ENCODE peak calls at places on chromosomes 16 and 17, in five cellular contexts. Z, Y, S, N and K are unnamed samples. For H3K9me2 and H3F3A, the result is how much of the 10 kb centered on the place peaks cover.

GRCh38 chr16:28834349-28834748 is 11.6 kb downstream of the ATXN2L start:
- DNase-seq in Z (no peak), Y (no peak), S (no peak), N (no peak), K (peak)

GRCh38 chr16:8730335-8730915 is 56.0 kb downstream of the ABAT start:
- DNase-seq in Z (no peak), Y (no peak), S (no peak), N (no peak), K (no peak)

GRCh38 chr16:80664798-80665197 is 124.0 kb downstream of the DYNLRB2 start:
- DNase-seq in Z (no peak), Y (no peak), S (peak), N (no peak), K (no peak)

GRCh38 chr17:78418627-78419026 is 40.2 kb downstream of the PGS1 start:
- DNase-seq in Z (no peak), Y (no peak), S (no peak), N (no peak), K (no peak)

GRCh38 chr17:60960398-60961065 is 282.9 kb downstream of the BCAS3 start:
- DNase-seq in Z (no peak), Y (no peak), S (no peak), N (no peak), K (peak)

GRCh38 chr17:30174556-30174955 is 57.9 kb downstream of the NSRP1 start:
- DNase-seq in Z (no peak), Y (no peak), S (no peak), N (no peak), K (no peak)

GRCh38 chr16:23827245-23827543 is 8.6 kb upstream of the PRKCB start:
- DNase-seq in Z (no peak), Y (no peak), S (no peak), N (peak), K (no peak)

GRCh38 chr17:36862116-36862920 is 75.0 kb upstream of the LHX1 start:
- DNase-seq in Z (no peak), Y (no peak), S (no peak), N (no peak), K (no peak)

GRCh38 chr16:84618428-84619102 is 687 bp upstream of the COTL1 start:
- DNase-seq in Z (peak), Y (peak), S (peak), N (no peak), K (peak)

GRCh38 chr17:49676276-49676868 is 1.5 kb downstream of the SPOP start:
- DNase-seq in Z (peak), Y (peak), S (no peak), N (peak), K (no peak)

GRCh38 chr17:48311324-48311723 is 118.7 kb downstream of the SKAP1 start:
- DNase-seq in Z (no peak), Y (no peak), S (no peak), N (no peak), K (no peak)

GRCh38 chr17:83135692-83136091 is 56.3 kb downstream of the METRNL start:
- DNase-seq in Z (no peak), Y (no peak), S (no peak), N (no peak), K (no peak)

GRCh38 chr16:7736138-7736537 is 403.5 kb downstream of the RBFOX1 start:
- DNase-seq in Z (no peak), Y (no peak), S (no peak), N (no peak), K (no peak)

GRCh38 chr17:7383742-7384488 is 3.0 kb downstream of the TNK1 start:
- DNase-seq in Z (peak), Y (peak), S (no peak), N (peak), K (no peak)

GRCh38 chr17:55549140-55549539 is 37.9 kb upstream of the SMIM36 start:
- DNase-seq in Z (peak), Y (peak), S (peak), N (peak), K (no peak)

GRCh38 chr17:48970865-48971687 is 2.7 kb upstream of the GIP start:
- DNase-seq in Z (no peak), Y (no peak), S (no peak), N (no peak), K (no peak)

GRCh38 chr17:146983-147761 is 9.8 kb downstream of the SCGB1C2 start:
- DNase-seq in Z (no peak), Y (no peak), S (no peak), N (no peak), K (no peak)

GRCh38 chr16:1565083-1565805 is 31.8 kb downstream of the TMEM204 start:
- DNase-seq in Z (no peak), Y (no peak), S (no peak), N (no peak), K (no peak)

GRCh38 chr17:4559851-4560820 is at the start of gene GGT6:
- DNase-seq in Z (no peak), Y (no peak), S (no peak), N (no peak), K (no peak)

GRCh38 chr16:70781800-70782199 is 19.2 kb downstream of the VAC14 start:
- DNase-seq in Z (no peak), Y (no peak), S (no peak), N (no peak), K (no peak)

GRCh38 chr17:79630821-79631639 is 20.2 kb upstream of the RBFOX3 start:
- DNase-seq in Z (no peak), Y (no peak), S (no peak), N (no peak), K (no peak)

GRCh38 chr17:6456914-6457687 is 12.8 kb downstream of the PIMREG start:
- DNase-seq in Z (no peak), Y (peak), S (peak), N (no peak), K (peak)

GRCh38 chr16:74025-74424 is 1.6 kb upstream of the RHBDF1 start:
- DNase-seq in Z (no peak), Y (no peak), S (no peak), N (no peak), K (no peak)

GRCh38 chr17:78324391-78325075 is 35.3 kb downstream of the SOCS3 start:
- DNase-seq in Z (peak), Y (peak), S (no peak), N (no peak), K (no peak)

GRCh38 chr16:86970279-86970678 is 346.9 kb downstream of the C16orf95 start:
- DNase-seq in Z (no peak), Y (no peak), S (no peak), N (no peak), K (no peak)

GRCh38 chr17:61486135-61487120 is 34.2 kb downstream of the TBX4 start:
- DNase-seq in Z (peak), Y (no peak), S (no peak), N (no peak), K (no peak)

GRCh38 chr17:50908860-50909764 is 43.0 kb upstream of the TOB1 start:
- DNase-seq in Z (peak), Y (no peak), S (no peak), N (no peak), K (no peak)

GRCh38 chr17:44159519-44160210 is 10.8 kb upstream of the ASB16 start:
- DNase-seq in Z (no peak), Y (no peak), S (no peak), N (no peak), K (no peak)

GRCh38 chr17:61399131-61400057 is at the start of gene TBX2:
- DNase-seq in Z (peak), Y (peak), S (peak), N (peak), K (peak)

GRCh38 chr16:28189237-28189636 is 22.5 kb downstream of the XPO6 start:
- DNase-seq in Z (no peak), Y (peak), S (peak), N (no peak), K (no peak)

GRCh38 chr16:72666267-72666666 is 381.7 kb downstream of the ZFHX3 start:
- DNase-seq in Z (no peak), Y (peak), S (no peak), N (no peak), K (no peak)

GRCh38 chr17:77207689-77208216 is 67.0 kb downstream of the SEC14L1 start:
- DNase-seq in Z (no peak), Y (no peak), S (no peak), N (no peak), K (no peak)

GRCh38 chr17:46894476-46895151 is 28.3 kb upstream of the GOSR2 start:
- DNase-seq in Z (peak), Y (no peak), S (no peak), N (no peak), K (no peak)

GRCh38 chr17:9199474-9200196 is 178.3 kb downstream of the NTN1 start:
- DNase-seq in Z (peak), Y (peak), S (no peak), N (no peak), K (no peak)

GRCh38 chr16:31265329-31266245 is 5.8 kb downstream of the ITGAM start:
- DNase-seq in Z (peak), Y (peak), S (peak), N (peak), K (peak)

GRCh38 chr17:11935734-11936406 is 61.4 kb downstream of the ZNF18 start:
- DNase-seq in Z (peak), Y (peak), S (peak), N (peak), K (peak)

GRCh38 chr16:49881890-49882289 is 26.0 kb upstream of the ZNF423 start:
- DNase-seq in Z (no peak), Y (no peak), S (no peak), N (no peak), K (no peak)
- H3K9me2 ChIP-seq in Z (under half), Y (under half), S (under half), N (under half), K (under half)

GRCh38 chr17:42895185-42895555 is 5.4 kb upstream of the G6PC1 start:
- DNase-seq in Z (no peak), Y (peak), S (peak), N (no peak), K (peak)

GRCh38 chr17:42898147-42898807 is 2.3 kb upstream of the G6PC1 start:
- DNase-seq in Z (no peak), Y (no peak), S (no peak), N (no peak), K (no peak)

GRCh38 chr17:42901535-42902229 is 1.1 kb downstream of the G6PC1 start:
- DNase-seq in Z (no peak), Y (no peak), S (no peak), N (no peak), K (no peak)

GRCh38 chr17:42904110-42904469 is 3.5 kb downstream of the G6PC1 start:
- DNase-seq in Z (no peak), Y (no peak), S (no peak), N (no peak), K (no peak)

GRCh38 chr17:42900460-42901331 is at the start of gene G6PC1:
- DNase-seq in Z (no peak), Y (no peak), S (no peak), N (no peak), K (no peak)
- H3F3A ChIP-seq in Z (under half), Y (under half), S (under half), N (under half), K (under half)

GRCh38 chr16:59044616-59045015 is 310.5 kb upstream of the GOT2 start:
- DNase-seq in Z (no peak), Y (peak), S (no peak), N (no peak), K (no peak)

GRCh38 chr16:59045496-59045895 is 311.4 kb upstream of the GOT2 start:
- DNase-seq in Z (no peak), Y (no peak), S (no peak), N (no peak), K (no peak)

GRCh38 chr16:59048876-59049275 is 314.8 kb upstream of the GOT2 start:
- DNase-seq in Z (no peak), Y (no peak), S (no peak), N (no peak), K (no peak)

GRCh38 chr16:59047114-59047513 is 313.0 kb upstream of the GOT2 start:
- DNase-seq in Z (peak), Y (no peak), S (no peak), N (no peak), K (no peak)

GRCh38 chr16:59046335-59046734 is 312.2 kb upstream of the GOT2 start:
- DNase-seq in Z (no peak), Y (no peak), S (no peak), N (no peak), K (no peak)
- H3K9me2 ChIP-seq in Z (under half), Y (under half), S (under half), N (under half), K (under half)

GRCh38 chr17:66777689-66778225 is 57.2 kb upstream of the CACNG5 start:
- DNase-seq in Z (peak), Y (peak), S (no peak), N (no peak), K (no peak)

GRCh38 chr17:66778531-66778930 is 56.4 kb upstream of the CACNG5 start:
- DNase-seq in Z (no peak), Y (no peak), S (no peak), N (no peak), K (no peak)

GRCh38 chr17:66775262-66775661 is 59.7 kb upstream of the CACNG5 start:
- DNase-seq in Z (no peak), Y (no peak), S (no peak), N (no peak), K (no peak)

GRCh38 chr17:66775881-66776400 is 59.0 kb upstream of the CACNG5 start:
- DNase-seq in Z (no peak), Y (no peak), S (no peak), N (no peak), K (no peak)

GRCh38 chr17:66776999-66777688 is 57.8 kb upstream of the CACNG5 start:
- DNase-seq in Z (no peak), Y (no peak), S (no peak), N (no peak), K (no peak)
- H3F3A ChIP-seq in Z (under half), Y (under half), S (under half), N (under half), K (under half)

DNA sequence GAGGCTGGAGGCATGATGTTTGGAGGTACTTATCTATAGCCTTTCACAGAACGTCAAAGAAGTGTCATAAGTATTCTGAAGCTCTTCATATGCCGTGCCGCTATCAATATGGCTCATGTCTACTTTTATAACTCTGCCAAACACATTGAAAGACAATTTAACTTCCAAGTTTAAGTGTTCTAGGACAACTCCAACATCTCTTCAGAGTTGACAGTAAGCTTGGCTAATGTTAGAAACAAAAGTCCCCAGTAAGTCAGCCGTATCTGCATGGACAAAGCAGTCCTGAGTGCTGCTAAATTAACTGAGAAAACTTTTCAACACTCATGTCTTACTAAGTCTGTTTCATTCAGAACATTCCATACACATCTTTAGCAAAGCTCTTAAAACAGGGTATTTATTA is 32.2 kb downstream of the GRB2 start:
- DNase-seq in Z (no peak), Y (no peak), S (no peak), N (no peak), K (no peak)
- H3K9me2 ChIP-seq in Z (under half), Y (under half), S (under half), N (under half), K (under half)

GRCh38 chr17:81603846-81604610 is 32.9 kb downstream of the NPLOC4 start:
- DNase-seq in Z (no peak), Y (no peak), S (no peak), N (no peak), K (no peak)
- H3F3A ChIP-seq in Z (under half), Y (half or more), S (under half), N (under half), K (under half)

GRCh38 chr16:20236890-20237289 is 90.4 kb downstream of the GP2 start:
- DNase-seq in Z (no peak), Y (no peak), S (no peak), N (no peak), K (no peak)

GRCh38 chr16:20241321-20241720 is 86.0 kb downstream of the GP2 start:
- DNase-seq in Z (no peak), Y (no peak), S (no peak), N (no peak), K (no peak)

GRCh38 chr16:20243731-20244281 is 83.5 kb downstream of the GP2 start:
- DNase-seq in Z (peak), Y (no peak), S (no peak), N (no peak), K (no peak)

GRCh38 chr16:20242568-20243240 is 84.6 kb downstream of the GP2 start:
- DNase-seq in Z (no peak), Y (no peak), S (no peak), N (no peak), K (no peak)
- H3K9me2 ChIP-seq in Z (under half), Y (under half), S (under half), N (under half), K (under half)

DNA sequence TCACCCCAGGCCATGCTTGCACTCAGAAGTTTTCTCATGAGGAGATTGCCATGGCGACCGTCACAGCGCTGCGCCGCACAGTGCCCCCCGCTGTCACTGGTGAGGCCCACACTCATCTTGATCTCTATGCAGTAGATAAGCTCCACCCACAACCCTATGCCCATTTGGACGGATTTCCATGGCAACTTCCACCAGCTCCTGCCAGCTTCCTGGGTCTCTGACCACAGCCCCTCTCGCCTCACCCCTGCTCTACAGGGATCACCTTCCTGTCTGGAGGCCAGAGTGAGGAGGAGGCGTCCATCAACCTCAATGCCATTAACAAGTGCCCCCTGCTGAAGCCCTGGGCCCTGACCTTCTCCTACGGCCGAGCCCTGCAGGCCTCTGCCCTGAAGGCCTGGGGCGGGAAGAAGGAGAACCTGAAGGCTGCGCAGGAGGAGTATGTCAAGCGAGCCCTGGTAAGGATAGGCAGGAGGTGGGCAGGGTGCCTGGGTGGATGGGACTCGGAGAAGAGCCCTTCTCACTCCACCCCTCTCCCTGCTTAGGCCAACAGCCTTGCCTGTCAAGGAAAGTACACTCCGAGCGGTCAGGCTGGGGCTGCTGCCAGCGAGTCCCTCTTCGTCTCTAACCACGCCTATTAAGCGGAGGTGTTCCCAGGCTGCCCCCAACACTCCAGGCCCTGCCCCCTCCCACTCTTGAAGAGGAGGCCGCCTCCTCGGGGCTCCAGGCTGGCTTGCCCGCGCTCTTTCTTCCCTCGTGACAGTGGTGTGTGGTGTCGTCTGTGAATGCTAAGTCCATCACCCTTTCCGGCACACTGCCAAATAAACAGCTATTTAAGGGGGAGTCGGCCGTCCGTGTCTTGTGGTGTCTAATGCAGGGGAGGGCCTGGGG is 4.3 kb downstream of the ALDOA start:
- DNase-seq in Z (no peak), Y (no peak), S (no peak), N (no peak), K (no peak)
- H3F3A ChIP-seq in Z (half or more), Y (half or more), S (under half), N (under half), K (half or more)

DNA sequence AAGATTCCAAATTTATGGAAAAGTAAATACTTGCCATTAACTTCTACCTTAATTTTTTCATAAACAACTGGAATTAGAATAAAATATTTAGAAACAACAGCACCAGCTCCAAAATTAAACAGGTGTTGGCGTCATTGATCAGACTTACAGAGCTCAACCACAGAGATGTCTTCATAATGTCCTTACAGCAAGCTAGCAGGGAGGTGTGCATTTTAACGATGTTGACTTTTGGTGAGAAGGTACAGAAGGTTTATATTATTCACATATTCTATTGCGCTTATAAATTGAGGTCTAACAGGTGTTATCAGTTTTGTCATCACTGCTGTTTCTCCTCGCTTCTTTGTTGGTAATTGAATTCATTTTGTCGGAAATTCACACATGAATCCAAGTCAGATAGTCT is 226.2 kb upstream of the CA10 start:
- DNase-seq in Z (no peak), Y (no peak), S (no peak), N (no peak), K (no peak)
- H3K9me2 ChIP-seq in Z (under half), Y (under half), S (under half), N (under half), K (under half)